ENCODE peak calls at places on chromosome 1, in six cellular contexts. K, I, X, S, M and J are unnamed samples.

GRCh38 chr1:185108324-185108723 is 48.4 kb downstream of the TRMT1L start:
- DNase-seq in K (no peak), I (peak), X (no peak), S (no peak), M (no peak), J (peak)

GRCh38 chr1:206144605-206145004 is 27.4 kb upstream of the AVPR1B start:
- DNase-seq in K (no peak), I (no peak), X (no peak), S (no peak), M (no peak), J (no peak)

GRCh38 chr1:201359031-201359872 is 18.2 kb downstream of the TNNT2 start:
- DNase-seq in K (no peak), I (no peak), X (no peak), S (no peak), M (no peak), J (no peak)

GRCh38 chr1:31936278-31936965 is 1.7 kb downstream of the PTP4A2 start:
- DNase-seq in K (no peak), I (peak), X (no peak), S (no peak), M (peak), J (no peak)

GRCh38 chr1:12006167-12006921 is 13.0 kb upstream of the MIIP start:
- DNase-seq in K (no peak), I (no peak), X (no peak), S (no peak), M (no peak), J (no peak)

GRCh38 chr1:31476891-31477846 is 64.2 kb downstream of the SERINC2 start:
- DNase-seq in K (no peak), I (peak), X (no peak), S (no peak), M (peak), J (peak)

GRCh38 chr1:156781585-156782186 is 14.4 kb downstream of the PRCC start:
- DNase-seq in K (no peak), I (no peak), X (no peak), S (no peak), M (peak), J (peak)

GRCh38 chr1:19209439-19209989 is 552 bp downstream of the UBR4 start:
- DNase-seq in K (no peak), I (no peak), X (peak), S (peak), M (peak), J (peak)

GRCh38 chr1:151013518-151013917 is 5.3 kb downstream of the PRUNE1 start:
- DNase-seq in K (no peak), I (peak), X (no peak), S (no peak), M (no peak), J (no peak)

GRCh38 chr1:154219511-154219910 is 1.2 kb upstream of the UBAP2L start:
- DNase-seq in K (no peak), I (peak), X (no peak), S (no peak), M (no peak), J (no peak)

GRCh38 chr1:92924501-92924900 is 36.8 kb downstream of the DIPK1A start:
- DNase-seq in K (no peak), I (no peak), X (no peak), S (no peak), M (no peak), J (no peak)